ENCODE peak calls at places on chromosomes 13 and 19, in seven cellular contexts. J, D, L, C, O, A and S are unnamed samples.

GRCh38 chr19:47109541-47110375 is 3.8 kb downstream of the ZC3H4 start:
- DNase-seq in D (peak; percentile 84), O (no peak), A (peak; percentile 53), J (peak; percentile 45), C (peak; percentile 65), L (no peak), S (no peak)

GRCh38 chr19:56377105-56377924 is 16.0 kb downstream of the ZNF582 start:
- DNase-seq in D (no peak), C (peak; percentile 45), A (no peak), J (no peak), O (no peak), L (no peak), S (no peak)

GRCh38 chr13:113602291-113602970 is 17.9 kb downstream of the TFDP1 start:
- DNase-seq in J (no peak), A (no peak), D (no peak), C (no peak), L (no peak), O (no peak), S (no peak)

GRCh38 chr19:1252221-1252817 is 3.9 kb downstream of the MIDN start:
- DNase-seq in J (no peak), L (peak; percentile 92), D (peak; percentile 78), A (no peak), C (peak; percentile 96), O (no peak), S (no peak)

GRCh38 chr19:32614916-32615315 is 33.9 kb downstream of the PDCD5 start:
- DNase-seq in L (no peak), O (no peak), D (no peak), J (no peak), A (no peak), C (no peak), S (no peak)

GRCh38 chr19:11066326-11066725 is 22.9 kb upstream of the LDLR start:
- DNase-seq in J (no peak), L (no peak), O (no peak), A (no peak), C (no peak), D (no peak), S (no peak)

GRCh38 chr19:19956431-19957075 is 55.8 kb downstream of the ZNF93 start:
- DNase-seq in J (no peak), A (no peak), O (no peak), L (no peak), D (no peak), C (no peak), S (no peak)

GRCh38 chr13:20475927-20476691 is 49.5 kb downstream of the CRYL1 start:
- DNase-seq in C (peak; percentile 35), J (peak; percentile 49), L (no peak), A (peak; percentile 51), D (peak; percentile 84), O (no peak), S (no peak)

GRCh38 chr19:40279761-40280607 is 5.2 kb downstream of the AKT2 start:
- DNase-seq in C (no peak), J (no peak), D (peak; percentile 26), L (no peak), A (no peak), O (no peak), S (no peak)

GRCh38 chr19:50705422-50706019 is 14.1 kb downstream of the SHANK1 start:
- DNase-seq in D (peak; percentile 69), C (peak; percentile 24), L (no peak), J (no peak), O (peak; percentile 18), A (no peak), S (peak; percentile 84)

GRCh38 chr19:33152178-33152577 is 20.3 kb downstream of the WDR88 start:
- DNase-seq in J (no peak), A (no peak), D (no peak), C (no peak), L (no peak), O (no peak), S (no peak)

GRCh38 chr13:29946093-29946492 is 95.7 kb upstream of the UBL3 start:
- DNase-seq in A (no peak), C (no peak), O (no peak), J (no peak), D (no peak), L (no peak), S (no peak)

GRCh38 chr19:32651729-32652140 is 23.2 kb downstream of the ANKRD27 start:
- DNase-seq in L (no peak), C (peak; percentile 23), A (no peak), J (no peak), D (no peak), O (no peak), S (no peak)

GRCh38 chr19:11380653-11381534 is 3.2 kb downstream of the EPOR start:
- DNase-seq in O (peak; percentile 81), A (peak; percentile 95), J (peak; percentile 95), C (peak; percentile 91), D (peak; percentile 99), L (peak; percentile 96), S (peak; percentile 99)

GRCh38 chr19:40529093-40529954 is 47.3 kb upstream of the SHKBP1 start:
- DNase-seq in J (peak; percentile 76), A (peak; percentile 77), D (peak; percentile 91), L (peak; percentile 86), O (peak; percentile 14), C (peak; percentile 62), S (peak; percentile 97)

GRCh38 chr13:60427285-60427684 is 30.3 kb downstream of the TDRD3 start:
- DNase-seq in D (peak; percentile 82), A (no peak), L (no peak), O (no peak), C (no peak), J (no peak), S (no peak)

GRCh38 chr13:97659602-97660001 is 225.6 kb downstream of the RAP2A start:
- DNase-seq in O (no peak), J (no peak), L (no peak), C (peak; percentile 5), A (no peak), D (peak; percentile 54), S (no peak)

GRCh38 chr19:19078801-19079200 is 15.0 kb downstream of the SLC25A42 start:
- DNase-seq in A (no peak), D (no peak), J (no peak), C (no peak), O (no peak), L (no peak), S (no peak)

GRCh38 chr19:6648141-6648715 is 21.7 kb downstream of the TNFSF14 start:
- DNase-seq in A (no peak), L (no peak), D (no peak), J (no peak), O (no peak), C (no peak), S (no peak)

GRCh38 chr19:13072206-13072898 is 30.3 kb downstream of the LYL1 start:
- DNase-seq in O (no peak), C (no peak), J (no peak), D (no peak), L (no peak), A (no peak), S (no peak)